ENCODE peak calls at places on chromosomes 1 and 21, in four cellular contexts. I is HepG2, L is H1, H is GM12878. N is an unnamed sample.

GRCh38 chr1:115717541-115717940 is 51.0 kb downstream of the CASQ2 start:
- DNase-seq in H (no peak), L (peak; percentile 81), I (peak; percentile 57), N (peak; percentile 60)

GRCh38 chr1:47664356-47664755 is 226.5 kb downstream of the FOXD2 start:
- DNase-seq in I (no peak), L (no peak), H (no peak), N (no peak)

GRCh38 chr1:34292472-34292871 is 115.8 kb downstream of the C1orf94 start:
- DNase-seq in H (no peak), I (no peak), L (no peak), N (peak; percentile 13)

GRCh38 chr1:107964397-107965111 is 426 bp downstream of the VAV3 start:
- DNase-seq in I (no peak), H (no peak), L (peak; percentile 77), N (peak; percentile 11)

GRCh38 chr1:116428600-116428999 is 55.6 kb downstream of the ATP1A1 start:
- DNase-seq in L (no peak), H (no peak), I (no peak), N (no peak)

GRCh38 chr1:229147086-229147485 is 123.8 kb upstream of the RAB4A start:
- DNase-seq in L (no peak), I (no peak), H (no peak), N (no peak)

GRCh38 chr1:96845464-96845863 is 123.9 kb downstream of the PTBP2 start:
- DNase-seq in H (no peak), I (peak; percentile 15), L (peak; percentile 74), N (peak; percentile 15)

GRCh38 chr1:58064281-58064680 is 482.2 kb downstream of the OMA1 start:
- DNase-seq in H (no peak), I (no peak), L (no peak), N (no peak)

GRCh38 chr1:209398330-209398991 is 185.1 kb upstream of the CAMK1G start:
- DNase-seq in H (no peak), I (no peak), L (no peak), N (peak; percentile 83)

GRCh38 chr1:150006881-150007401 is 3.6 kb downstream of the OTUD7B start:
- DNase-seq in L (no peak), I (no peak), H (no peak), N (no peak)

GRCh38 chr21:32472890-32473765 is 60.6 kb downstream of the EVA1C start:
- DNase-seq in H (no peak), L (no peak), I (no peak), N (no peak)

GRCh38 chr1:78663916-78664315 is 14.3 kb downstream of the IFI44 start:
- DNase-seq in I (no peak), H (no peak), L (no peak), N (no peak)

GRCh38 chr1:94648225-94649007 is 106.9 kb upstream of the F3 start:
- DNase-seq in L (peak; percentile 29), H (no peak), I (no peak), N (no peak)

GRCh38 chr1:215022723-215023122 is 59.8 kb upstream of the KCNK2 start:
- DNase-seq in I (no peak), H (no peak), L (no peak), N (no peak)

GRCh38 chr1:86502721-86503430 is 34.1 kb downstream of the CLCA1 start:
- DNase-seq in I (peak; percentile 6), H (no peak), L (peak; percentile 69), N (peak; percentile 83)

GRCh38 chr1:59596432-59596831 is 218.3 kb upstream of the HOOK1 start:
- DNase-seq in H (no peak), I (no peak), L (no peak), N (peak; percentile 6)
- H3K4me1 ChIP-seq in H (no peaks in the 10 kb centered on the region), I (peaks cover 40% of the 10 kb centered on the region), L (no peaks in the 10 kb centered on the region), N (no peaks in the 10 kb centered on the region)

DNA sequence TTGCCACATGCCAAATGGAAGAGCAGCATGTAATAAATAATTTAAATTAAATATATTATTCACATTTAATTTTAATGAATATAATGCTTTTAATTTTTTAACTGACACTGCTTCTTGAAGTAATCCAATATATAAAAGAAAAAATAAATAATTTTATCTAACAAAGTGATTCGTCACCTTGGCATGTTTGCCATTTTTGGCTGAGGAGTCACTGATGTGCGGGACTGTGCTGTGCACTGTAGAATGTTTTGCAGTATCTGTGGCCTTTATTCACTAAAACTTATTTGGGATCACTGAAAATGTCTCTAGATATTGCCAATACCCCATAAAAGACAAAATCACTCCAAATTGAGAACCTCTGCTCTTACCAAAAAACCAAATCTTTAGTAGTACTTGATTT is 807.8 kb downstream of the BRINP3 start:
- DNase-seq in I (no peak), H (no peak), L (no peak), N (no peak)
- TF ChIP-seq SUZ12 in I (no peak), H (no peak), L (no peak), N (no peak)

DNA sequence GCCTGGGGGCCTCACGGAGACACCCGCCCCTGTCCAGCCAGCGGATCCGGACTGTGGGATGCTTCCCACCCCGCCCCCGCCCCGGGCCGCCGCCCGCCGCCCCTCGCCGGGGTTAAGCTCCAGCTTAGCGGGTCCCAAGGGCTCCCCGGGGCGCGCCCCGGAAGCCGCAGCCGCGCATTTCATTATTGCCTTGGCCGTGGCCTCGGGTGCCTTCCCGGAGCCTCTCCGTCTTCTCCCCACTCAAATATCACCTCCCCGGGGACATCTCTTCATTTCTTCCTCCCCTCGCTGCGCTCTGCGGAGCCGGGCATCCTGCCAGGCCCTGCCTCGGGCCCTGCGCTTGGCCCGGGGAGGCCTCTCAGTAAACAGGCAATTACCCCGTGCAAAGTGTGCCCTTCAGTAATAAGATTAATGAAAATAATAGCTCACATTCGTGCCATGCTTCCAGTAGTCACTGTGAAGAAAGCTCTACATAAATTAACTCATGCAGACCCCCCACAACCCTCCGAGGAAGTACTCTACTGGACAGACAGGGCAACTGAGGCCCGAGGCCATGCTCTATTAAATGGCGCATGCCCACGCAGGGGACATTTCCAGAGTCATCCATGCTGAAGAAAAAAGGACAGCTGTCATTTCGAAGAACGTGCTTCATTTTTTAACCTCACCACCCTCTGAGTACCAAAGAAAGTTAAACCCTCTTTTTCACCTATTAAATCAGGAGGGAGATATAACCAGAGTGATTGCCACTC is 49.9 kb upstream of the LAPTM5 start:
- DNase-seq in H (no peak), I (no peak), L (no peak), N (no peak)
- TF ChIP-seq YY1 in H (no peak), I (no peak), L (no peak), N (no peak)

GRCh38 chr1:193593355-193593874 is 407.0 kb upstream of the B3GALT2 start:
- DNase-seq in I (no peak), H (no peak), L (no peak), N (no peak)

GRCh38 chr1:193590102-193590501 is 403.7 kb upstream of the B3GALT2 start:
- DNase-seq in I (no peak), L (no peak), H (no peak), N (no peak)

GRCh38 chr1:193584840-193585239 is 398.4 kb upstream of the B3GALT2 start:
- DNase-seq in I (no peak), L (no peak), H (no peak), N (no peak)

GRCh38 chr1:193592325-193592724 is 405.9 kb upstream of the B3GALT2 start:
- DNase-seq in L (no peak), H (no peak), I (no peak), N (no peak)

GRCh38 chr1:193589597-193590040 is 403.2 kb upstream of the B3GALT2 start:
- DNase-seq in I (no peak), H (no peak), L (no peak), N (no peak)
- H3K4me1 ChIP-seq in I (no peaks in the 10 kb centered on the region), H (no peaks in the 10 kb centered on the region), L (peaks cover 7% of the 10 kb centered on the region), N (peaks cover 4% of the 10 kb centered on the region)

N was measured in NT2/D1.